ENCODE peak calls at places on chromosomes 16 and 17, in six cellular contexts. A is GM23338, L is PC-9, G is MM.1S, W is SK-N-SH, E is OCI-LY7. V is an unnamed sample.

GRCh38 chr16:17743578-17743977 is 272.8 kb upstream of the XYLT1 start:
- DNase-seq in A (no peak), L (no peak), G (no peak), W (no peak), E (no peak), V (no peak)

GRCh38 chr17:50349241-50349595 is 3.3 kb downstream of the XYLT2 start:
- DNase-seq in A (no peak), L (no peak), G (no peak), W (no peak), E (no peak), V (peak; percentile 1)

GRCh38 chr16:11302977-11303376 is 21.8 kb upstream of the PRM1 start:
- DNase-seq in A (no peak), L (no peak), G (peak; percentile 54), W (no peak), E (no peak), V (no peak)

GRCh38 chr17:77746901-77747620 is 211.4 kb upstream of the TNRC6C start:
- DNase-seq in A (no peak), L (no peak), G (no peak), W (no peak), E (no peak), V (peak; percentile 21)

GRCh38 chr16:89827383-89828198 is 684 bp upstream of the SPIRE2 start:
- DNase-seq in A (peak; percentile 77), L (peak; percentile 77), G (no peak), W (peak; percentile 79), E (no peak), V (peak; percentile 71)

GRCh38 chr17:72334205-72334604 is 213.4 kb downstream of the SOX9 start:
- DNase-seq in A (no peak), L (no peak), G (no peak), W (no peak), E (no peak), V (no peak)

GRCh38 chr16:48126801-48127644 is 28.8 kb downstream of the ABCC12 start:
- DNase-seq in A (no peak), L (peak; percentile 96), G (no peak), W (no peak), E (no peak), V (peak; percentile 66)

GRCh38 chr17:4448197-4448980 is 14.6 kb downstream of the SPNS3 start:
- DNase-seq in A (no peak), L (no peak), G (no peak), W (no peak), E (no peak), V (no peak)

GRCh38 chr16:9333515-9333914 is 242.1 kb downstream of the HAPSTR1 start:
- DNase-seq in A (no peak), L (no peak), G (no peak), W (no peak), E (no peak), V (no peak)

GRCh38 chr17:57735230-57735629 is 9.9 kb downstream of the CCDC182 start:
- DNase-seq in A (no peak), L (no peak), G (peak; percentile 18), W (no peak), E (peak; percentile 69), V (no peak)

GRCh38 chr17:47956818-47957590 is 679 bp downstream of the PRR15L start:
- DNase-seq in A (no peak), L (peak; percentile 64), G (no peak), W (no peak), E (no peak), V (peak; percentile 47)

GRCh38 chr16:48497932-48498760 is 111.8 kb downstream of the N4BP1 start:
- DNase-seq in A (no peak), L (no peak), G (no peak), W (no peak), E (no peak), V (no peak)

GRCh38 chr17:59791603-59792457 is 84.4 kb downstream of the VMP1 start:
- DNase-seq in A (no peak), L (peak; percentile 39), G (no peak), W (no peak), E (no peak), V (no peak)

GRCh38 chr17:6019959-6020358 is 50.2 kb upstream of the WSCD1 start:
- DNase-seq in A (no peak), L (no peak), G (no peak), W (no peak), E (no peak), V (no peak)

GRCh38 chr17:43125967-43126910 is 1.1 kb upstream of the BRCA1 start:
- DNase-seq in A (peak; percentile 25), L (no peak), G (peak; percentile 7), W (peak; percentile 63), E (no peak), V (no peak)

GRCh38 chr17:68061512-68062313 is 26.2 kb downstream of the KPNA2 start:
- DNase-seq in A (no peak), L (no peak), G (no peak), W (no peak), E (no peak), V (no peak)

GRCh38 chr17:80968602-80969029 is 23.0 kb upstream of the CHMP6 start:
- DNase-seq in A (no peak), L (no peak), G (no peak), W (peak; percentile 86), E (no peak), V (peak; percentile 52)

GRCh38 chr17:12680407-12680897 is 14.8 kb downstream of the MYOCD start:
- DNase-seq in A (peak; percentile 22), L (no peak), G (no peak), W (no peak), E (no peak), V (no peak)

GRCh38 chr17:73697872-73698271 is 53.6 kb upstream of the SDK2 start:
- DNase-seq in A (peak; percentile 28), L (no peak), G (no peak), W (no peak), E (no peak), V (peak; percentile 46)

GRCh38 chr16:1909661-1910231 is 8.5 kb downstream of the HS3ST6 start:
- DNase-seq in A (no peak), L (no peak), G (no peak), W (peak; percentile 81), E (no peak), V (no peak)

GRCh38 chr16:10883004-10883403 is 6.0 kb downstream of the CIITA start:
- DNase-seq in A (peak; percentile 3), L (peak; percentile 75), G (no peak), W (no peak), E (no peak), V (no peak)

GRCh38 chr16:73025111-73025505 is 22.8 kb downstream of the ZFHX3 start:
- DNase-seq in A (no peak), L (no peak), G (no peak), W (no peak), E (no peak), V (no peak)

GRCh38 chr16:75555707-75556512 is at the start of gene TMEM231:
- DNase-seq in A (peak; percentile 97), L (peak; percentile 88), G (peak; percentile 91), W (peak; percentile 95), E (peak; percentile 95), V (peak; percentile 96)
- H3K4me2 ChIP-seq in A (peak within 1 kb of the TSS; percentile 87), L (peak within 1 kb of the TSS; percentile 98), G (peak within 1 kb of the TSS; percentile 86), W (peak within 1 kb of the TSS; percentile 97), E (peak within 1 kb of the TSS; percentile 100), V (peak within 1 kb of the TSS; percentile 94)

GRCh38 chr16:85565340-85565739 is 47.8 kb upstream of the GSE1 start:
- DNase-seq in A (no peak), L (no peak), G (no peak), W (no peak), E (no peak), V (no peak)
- H3K9me2 ChIP-seq in A (no peaks in the 10 kb centered on the region), L (no peaks in the 10 kb centered on the region), G (no peaks in the 10 kb centered on the region), W (no peaks in the 10 kb centered on the region), E (no peaks in the 10 kb centered on the region), V (no peaks in the 10 kb centered on the region)

DNA sequence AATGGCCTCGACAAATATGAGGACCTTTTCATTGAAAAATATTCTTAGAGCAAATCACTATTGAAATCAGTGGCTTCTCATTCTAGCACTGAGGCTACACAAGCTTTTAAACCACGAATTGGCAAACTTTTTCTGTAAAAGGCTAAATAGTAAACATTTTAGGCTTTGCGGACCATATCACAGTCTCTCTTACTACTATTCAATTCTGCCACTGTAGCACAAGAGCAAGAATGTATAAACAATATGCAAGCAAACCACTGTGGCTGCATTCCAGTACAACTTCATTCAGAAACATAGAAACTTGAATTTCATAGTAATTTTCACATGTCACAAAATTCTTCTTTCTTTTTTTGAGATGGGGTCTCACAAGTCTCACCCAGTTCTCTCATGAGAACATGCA is 49.1 kb downstream of the PHLPP2 start:
- DNase-seq in A (no peak), L (no peak), G (no peak), W (no peak), E (no peak), V (no peak)
- H3K4me2 ChIP-seq in A (no peak overlapping the region), L (no peak overlapping the region), G (no peak overlapping the region), W (no peak overlapping the region), E (no peak overlapping the region), V (no peak overlapping the region)

GRCh38 chr16:86030116-86030515 is 131.2 kb downstream of the IRF8 start:
- DNase-seq in A (no peak), L (no peak), G (no peak), W (no peak), E (no peak), V (no peak)
- H3K9me2 ChIP-seq in A (no peaks in the 10 kb centered on the region), L (no peaks in the 10 kb centered on the region), G (no peaks in the 10 kb centered on the region), W (no peaks in the 10 kb centered on the region), E (no peaks in the 10 kb centered on the region), V (no peaks in the 10 kb centered on the region)

V was measured in hepatocyte.